ENCODE peak calls at places on chromosomes 4 and X, in four cellular contexts. One of them, this sample, is unnamed.

GRCh38 chrX:133527415-133527814 is 112.1 kb upstream of the GPC4 start:
- DNase-seq in NCI-H1930: no peak
- DNase-seq in stimulated activated CD4-positive, alpha-beta T cell treated with anti-CD3 and anti-CD28 coated beads, Interleukin-2, amount 100 ng/mL, for 48 hours: no peak
- DNase-seq in anterior cingulate cortex: no peak
- DNase-seq in this sample: no peak

GRCh38 chr4:2333356-2333841 is 71.5 kb upstream of the MXD4 start:
- DNase-seq in anterior cingulate cortex: no peak
- DNase-seq in NCI-H1930: no peak
- DNase-seq in stimulated activated CD4-positive, alpha-beta T cell treated with anti-CD3 and anti-CD28 coated beads, Interleukin-2, amount 100 ng/mL, for 48 hours: no peak
- DNase-seq in this sample: no peak

GRCh38 chrX:50579955-50580354 is 109.3 kb upstream of the DGKK start:
- DNase-seq in anterior cingulate cortex: no peak
- DNase-seq in NCI-H1930: peak
- DNase-seq in stimulated activated CD4-positive, alpha-beta T cell treated with anti-CD3 and anti-CD28 coated beads, Interleukin-2, amount 100 ng/mL, for 48 hours: peak
- DNase-seq in this sample: no peak

GRCh38 chr4:17055788-17056187 is 157.3 kb upstream of the LDB2 start:
- DNase-seq in stimulated activated CD4-positive, alpha-beta T cell treated with anti-CD3 and anti-CD28 coated beads, Interleukin-2, amount 100 ng/mL, for 48 hours: no peak
- DNase-seq in anterior cingulate cortex: no peak
- DNase-seq in NCI-H1930: no peak
- DNase-seq in this sample: peak

GRCh38 chr4:7461171-7461570 is 26.4 kb upstream of the PSAPL1 start:
- DNase-seq in stimulated activated CD4-positive, alpha-beta T cell treated with anti-CD3 and anti-CD28 coated beads, Interleukin-2, amount 100 ng/mL, for 48 hours: no peak
- DNase-seq in anterior cingulate cortex: no peak
- DNase-seq in NCI-H1930: no peak
- DNase-seq in this sample: no peak

GRCh38 chr4:38162240-38162784 is 202.1 kb downstream of the PTTG2 start:
- DNase-seq in NCI-H1930: no peak
- DNase-seq in anterior cingulate cortex: no peak
- DNase-seq in stimulated activated CD4-positive, alpha-beta T cell treated with anti-CD3 and anti-CD28 coated beads, Interleukin-2, amount 100 ng/mL, for 48 hours: no peak
- DNase-seq in this sample: peak

GRCh38 chr4:41750624-41751324 is 2.2 kb upstream of the PHOX2B start:
- DNase-seq in stimulated activated CD4-positive, alpha-beta T cell treated with anti-CD3 and anti-CD28 coated beads, Interleukin-2, amount 100 ng/mL, for 48 hours: no peak
- DNase-seq in anterior cingulate cortex: no peak
- DNase-seq in NCI-H1930: no peak
- DNase-seq in this sample: no peak

GRCh38 chr4:93814722-93815121 is 13.8 kb upstream of the ATOH1 start:
- DNase-seq in NCI-H1930: no peak
- DNase-seq in stimulated activated CD4-positive, alpha-beta T cell treated with anti-CD3 and anti-CD28 coated beads, Interleukin-2, amount 100 ng/mL, for 48 hours: no peak
- DNase-seq in anterior cingulate cortex: no peak
- DNase-seq in this sample: no peak

GRCh38 chr4:169716677-169717076 is 41.1 kb downstream of the HPF1 start:
- DNase-seq in NCI-H1930: no peak
- DNase-seq in anterior cingulate cortex: no peak
- DNase-seq in stimulated activated CD4-positive, alpha-beta T cell treated with anti-CD3 and anti-CD28 coated beads, Interleukin-2, amount 100 ng/mL, for 48 hours: no peak
- DNase-seq in this sample: no peak

GRCh38 chr4:148443550-148444295 is 1.5 kb upstream of the NR3C2 start:
- DNase-seq in stimulated activated CD4-positive, alpha-beta T cell treated with anti-CD3 and anti-CD28 coated beads, Interleukin-2, amount 100 ng/mL, for 48 hours: peak
- DNase-seq in anterior cingulate cortex: no peak
- DNase-seq in NCI-H1930: no peak
- DNase-seq in this sample: no peak

GRCh38 chr4:121072080-121072835 is at the start of gene NDNF:
- DNase-seq in anterior cingulate cortex: no peak
- DNase-seq in NCI-H1930: peak
- DNase-seq in stimulated activated CD4-positive, alpha-beta T cell treated with anti-CD3 and anti-CD28 coated beads, Interleukin-2, amount 100 ng/mL, for 48 hours: peak
- DNase-seq in this sample: no peak

GRCh38 chr4:185358514-185359433 is 37.0 kb downstream of the LRP2BP start:
- DNase-seq in NCI-H1930: no peak
- DNase-seq in anterior cingulate cortex: no peak
- DNase-seq in stimulated activated CD4-positive, alpha-beta T cell treated with anti-CD3 and anti-CD28 coated beads, Interleukin-2, amount 100 ng/mL, for 48 hours: no peak
- DNase-seq in this sample: no peak

GRCh38 chr4:7903686-7904085 is 36.0 kb downstream of the AFAP1 start:
- DNase-seq in stimulated activated CD4-positive, alpha-beta T cell treated with anti-CD3 and anti-CD28 coated beads, Interleukin-2, amount 100 ng/mL, for 48 hours: no peak
- DNase-seq in anterior cingulate cortex: no peak
- DNase-seq in NCI-H1930: no peak
- DNase-seq in this sample: no peak

GRCh38 chrX:48897157-48897620 is 379 bp downstream of the TIMM17B start:
- DNase-seq in anterior cingulate cortex: peak
- DNase-seq in stimulated activated CD4-positive, alpha-beta T cell treated with anti-CD3 and anti-CD28 coated beads, Interleukin-2, amount 100 ng/mL, for 48 hours: no peak
- DNase-seq in NCI-H1930: peak
- DNase-seq in this sample: no peak

GRCh38 chr4:54781771-54782170 is 124.0 kb downstream of the KIT start:
- DNase-seq in NCI-H1930: no peak
- DNase-seq in anterior cingulate cortex: no peak
- DNase-seq in stimulated activated CD4-positive, alpha-beta T cell treated with anti-CD3 and anti-CD28 coated beads, Interleukin-2, amount 100 ng/mL, for 48 hours: no peak
- DNase-seq in this sample: peak

GRCh38 chr4:59597536-59598232 is 1602.4 kb upstream of the ADGRL3 start:
- DNase-seq in NCI-H1930: no peak
- DNase-seq in anterior cingulate cortex: peak
- DNase-seq in stimulated activated CD4-positive, alpha-beta T cell treated with anti-CD3 and anti-CD28 coated beads, Interleukin-2, amount 100 ng/mL, for 48 hours: no peak
- DNase-seq in this sample: no peak

GRCh38 chr4:98722000-98722399 is 63.6 kb upstream of the TSPAN5 start:
- DNase-seq in NCI-H1930: no peak
- DNase-seq in anterior cingulate cortex: no peak
- DNase-seq in stimulated activated CD4-positive, alpha-beta T cell treated with anti-CD3 and anti-CD28 coated beads, Interleukin-2, amount 100 ng/mL, for 48 hours: no peak
- DNase-seq in this sample: no peak

GRCh38 chr4:118957683-118958082 is 69.0 kb downstream of the SYNPO2 start:
- DNase-seq in stimulated activated CD4-positive, alpha-beta T cell treated with anti-CD3 and anti-CD28 coated beads, Interleukin-2, amount 100 ng/mL, for 48 hours: no peak
- DNase-seq in anterior cingulate cortex: no peak
- DNase-seq in NCI-H1930: no peak
- DNase-seq in this sample: no peak

GRCh38 chr4:103915224-103915869 is 195.6 kb upstream of the TACR3 start:
- DNase-seq in stimulated activated CD4-positive, alpha-beta T cell treated with anti-CD3 and anti-CD28 coated beads, Interleukin-2, amount 100 ng/mL, for 48 hours: no peak
- DNase-seq in anterior cingulate cortex: no peak
- DNase-seq in NCI-H1930: no peak
- DNase-seq in this sample: no peak

GRCh38 chr4:168664242-168664897 is 167.5 kb downstream of the PALLD start:
- DNase-seq in NCI-H1930: no peak
- DNase-seq in anterior cingulate cortex: no peak
- DNase-seq in stimulated activated CD4-positive, alpha-beta T cell treated with anti-CD3 and anti-CD28 coated beads, Interleukin-2, amount 100 ng/mL, for 48 hours: no peak
- DNase-seq in this sample: no peak

GRCh38 chr4:151801547-151802516 is 41.0 kb upstream of the GATB start:
- DNase-seq in NCI-H1930: peak
- DNase-seq in anterior cingulate cortex: no peak
- DNase-seq in stimulated activated CD4-positive, alpha-beta T cell treated with anti-CD3 and anti-CD28 coated beads, Interleukin-2, amount 100 ng/mL, for 48 hours: peak
- DNase-seq in this sample: no peak

GRCh38 chr4:26131711-26132110 is 189.1 kb upstream of the RBPJ start:
- DNase-seq in NCI-H1930: no peak
- DNase-seq in anterior cingulate cortex: no peak
- DNase-seq in stimulated activated CD4-positive, alpha-beta T cell treated with anti-CD3 and anti-CD28 coated beads, Interleukin-2, amount 100 ng/mL, for 48 hours: no peak
- DNase-seq in this sample: no peak

GRCh38 chrX:153477039-153477438 is 6.7 kb upstream of the HAUS7 start:
- DNase-seq in stimulated activated CD4-positive, alpha-beta T cell treated with anti-CD3 and anti-CD28 coated beads, Interleukin-2, amount 100 ng/mL, for 48 hours: no peak
- DNase-seq in anterior cingulate cortex: no peak
- DNase-seq in NCI-H1930: no peak
- DNase-seq in this sample: no peak

GRCh38 chr4:100566396-100566795 is 48.6 kb upstream of the EMCN start:
- DNase-seq in stimulated activated CD4-positive, alpha-beta T cell treated with anti-CD3 and anti-CD28 coated beads, Interleukin-2, amount 100 ng/mL, for 48 hours: no peak
- DNase-seq in anterior cingulate cortex: no peak
- DNase-seq in NCI-H1930: no peak
- DNase-seq in this sample: no peak

GRCh38 chr4:130563185-130563890 is 1467.4 kb downstream of the C4orf33 start:
- DNase-seq in anterior cingulate cortex: peak
- DNase-seq in stimulated activated CD4-positive, alpha-beta T cell treated with anti-CD3 and anti-CD28 coated beads, Interleukin-2, amount 100 ng/mL, for 48 hours: no peak
- DNase-seq in NCI-H1930: no peak
- DNase-seq in this sample: peak

GRCh38 chrX:73446831-73447230 is at the start of gene CDX4:
- DNase-seq in NCI-H1930: no peak
- DNase-seq in anterior cingulate cortex: no peak
- DNase-seq in stimulated activated CD4-positive, alpha-beta T cell treated with anti-CD3 and anti-CD28 coated beads, Interleukin-2, amount 100 ng/mL, for 48 hours: no peak
- DNase-seq in this sample: no peak

GRCh38 chr4:153643406-153644016 is 40.6 kb upstream of the TLR2 start:
- DNase-seq in anterior cingulate cortex: no peak
- DNase-seq in NCI-H1930: peak
- DNase-seq in stimulated activated CD4-positive, alpha-beta T cell treated with anti-CD3 and anti-CD28 coated beads, Interleukin-2, amount 100 ng/mL, for 48 hours: no peak
- DNase-seq in this sample: no peak

GRCh38 chrX:15930585-15930984 is 76.0 kb upstream of the AP1S2 start:
- DNase-seq in NCI-H1930: peak
- DNase-seq in stimulated activated CD4-positive, alpha-beta T cell treated with anti-CD3 and anti-CD28 coated beads, Interleukin-2, amount 100 ng/mL, for 48 hours: no peak
- DNase-seq in anterior cingulate cortex: no peak
- DNase-seq in this sample: peak